ENCODE peak calls at places on chromosomes 4 and X, in four cellular contexts. S is coronary artery; H is effector memory CD4-positive, alpha-beta T cell; B is H1. E is an unnamed sample.

GRCh38 chr4:102616661-102617060 is 115.5 kb downstream of the NFKB1 start:
- DNase-seq in S (no peak), H (no peak), B (no peak), E (no peak)

GRCh38 chr4:147570616-147571015 is 46.6 kb upstream of the TMEM184C start:
- DNase-seq in H (no peak), S (no peak), B (no peak), E (no peak)

GRCh38 chrX:31397119-31397518 is 325.3 kb upstream of the FTHL17 start:
- DNase-seq in S (no peak), H (no peak), B (no peak), E (no peak)

GRCh38 chr4:26239796-26240195 is 81.0 kb upstream of the RBPJ start:
- DNase-seq in S (no peak), B (no peak), H (no peak), E (no peak)

GRCh38 chr4:60241886-60242285 is 958.2 kb upstream of the ADGRL3 start:
- DNase-seq in H (no peak), B (no peak), S (no peak), E (no peak)

GRCh38 chr4:39936565-39937418 is 40.9 kb downstream of the PDS5A start:
- DNase-seq in H (no peak), B (no peak), S (no peak), E (no peak)

GRCh38 chrX:41333744-41333993 is 293 bp upstream of the DDX3X start:
- DNase-seq in B (no peak), S (no peak), H (peak), E (no peak)

GRCh38 chrX:70444326-70445196 is at the start of gene DLG3:
- DNase-seq in S (no peak), B (peak), H (no peak), E (peak)

GRCh38 chr4:183838987-183839712 is 66.0 kb upstream of the STOX2 start:
- DNase-seq in B (no peak), S (no peak), H (no peak), E (no peak)

GRCh38 chr4:142846729-142847606 is 867 bp upstream of the INPP4B start:
- DNase-seq in S (no peak), B (peak), H (peak), E (peak)

GRCh38 chrX:130190801-130191200 is 19.0 kb downstream of the RAB33A start:
- DNase-seq in H (no peak), S (no peak), B (no peak), E (no peak)

GRCh38 chr4:1608196-1608820 is 75.8 kb downstream of the FAM53A start:
- DNase-seq in B (no peak), S (no peak), H (no peak), E (no peak)

GRCh38 chr4:129167640-129168260 is 71.8 kb downstream of the C4orf33 start:
- DNase-seq in S (no peak), B (peak), H (no peak), E (no peak)

GRCh38 chrX:48613502-48614160 is 16.3 kb downstream of the WDR13 start:
- DNase-seq in S (no peak), H (no peak), B (no peak), E (no peak)

GRCh38 chr4:184645904-184646610 is 3.2 kb downstream of the CASP3 start:
- DNase-seq in S (no peak), H (no peak), B (no peak), E (no peak)

GRCh38 chrX:1496076-1496475 is 40.9 kb downstream of the P2RY8 start:
- DNase-seq in S (no peak), B (no peak), H (no peak), E (no peak)

GRCh38 chr4:152689615-152690501 is 10.1 kb upstream of the TMEM154 start:
- DNase-seq in S (no peak), H (no peak), B (no peak), E (no peak)

GRCh38 chr4:16259531-16260246 is 33.4 kb upstream of the TAPT1 start:
- DNase-seq in H (no peak), B (no peak), S (no peak), E (no peak)

GRCh38 chrX:16320765-16321355 is 153.6 kb downstream of the MAGEB17 start:
- DNase-seq in B (no peak), S (no peak), H (no peak), E (no peak)

GRCh38 chr4:186596346-186596745 is 41.0 kb upstream of the MTNR1A start:
- DNase-seq in B (no peak), S (no peak), H (no peak), E (no peak)

GRCh38 chr4:1493540-1494287 is 87.5 kb upstream of the NKX1-1 start:
- DNase-seq in H (no peak), B (no peak), S (no peak), E (no peak)

GRCh38 chrX:130170752-130171445 is 863 bp upstream of the RAB33A start:
- DNase-seq in H (peak), S (no peak), B (peak), E (peak)

GRCh38 chr4:101938836-101939235 is 148.3 kb downstream of the BANK1 start:
- DNase-seq in S (no peak), B (no peak), H (no peak), E (no peak)

DNA sequence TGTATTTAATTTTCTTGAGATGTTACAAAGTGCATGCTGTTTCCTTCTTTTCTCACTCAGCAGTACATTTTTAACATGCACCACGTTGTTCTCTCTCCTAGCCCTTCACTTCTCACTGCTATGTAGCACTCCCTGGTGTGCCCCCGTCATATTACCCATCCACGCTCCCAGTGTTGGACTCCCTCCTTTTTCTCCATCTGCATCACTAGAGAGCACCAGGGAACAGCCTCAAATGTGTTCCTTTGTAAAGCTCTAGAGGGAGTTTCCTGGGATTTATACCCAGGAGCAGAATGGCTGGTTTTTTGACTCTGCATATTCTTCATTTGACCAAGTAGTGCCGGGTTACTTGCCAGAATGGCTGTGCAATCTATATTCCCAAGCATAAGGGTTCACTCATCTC is 240.3 kb upstream of the ANXA3 start:
- DNase-seq in H (no peak), B (no peak), S (no peak), E (no peak)
- H3K27ac ChIP-seq in H (no peak), B (no peak), S (no peak), E (no peak)

GRCh38 chr4:80201326-80202151 is 4.2 kb downstream of the PRDM8 start:
- DNase-seq in S (no peak), B (peak), H (peak), E (no peak)

GRCh38 chr4:80199947-80200346 is 2.6 kb downstream of the PRDM8 start:
- DNase-seq in B (no peak), H (no peak), S (no peak), E (no peak)

GRCh38 chr4:80202190-80202711 is 4.9 kb downstream of the PRDM8 start:
- DNase-seq in H (peak), S (peak), B (peak), E (peak)

GRCh38 chr4:80204433-80204832 is 7.1 kb downstream of the PRDM8 start:
- DNase-seq in S (no peak), B (no peak), H (no peak), E (no peak)

DNA sequence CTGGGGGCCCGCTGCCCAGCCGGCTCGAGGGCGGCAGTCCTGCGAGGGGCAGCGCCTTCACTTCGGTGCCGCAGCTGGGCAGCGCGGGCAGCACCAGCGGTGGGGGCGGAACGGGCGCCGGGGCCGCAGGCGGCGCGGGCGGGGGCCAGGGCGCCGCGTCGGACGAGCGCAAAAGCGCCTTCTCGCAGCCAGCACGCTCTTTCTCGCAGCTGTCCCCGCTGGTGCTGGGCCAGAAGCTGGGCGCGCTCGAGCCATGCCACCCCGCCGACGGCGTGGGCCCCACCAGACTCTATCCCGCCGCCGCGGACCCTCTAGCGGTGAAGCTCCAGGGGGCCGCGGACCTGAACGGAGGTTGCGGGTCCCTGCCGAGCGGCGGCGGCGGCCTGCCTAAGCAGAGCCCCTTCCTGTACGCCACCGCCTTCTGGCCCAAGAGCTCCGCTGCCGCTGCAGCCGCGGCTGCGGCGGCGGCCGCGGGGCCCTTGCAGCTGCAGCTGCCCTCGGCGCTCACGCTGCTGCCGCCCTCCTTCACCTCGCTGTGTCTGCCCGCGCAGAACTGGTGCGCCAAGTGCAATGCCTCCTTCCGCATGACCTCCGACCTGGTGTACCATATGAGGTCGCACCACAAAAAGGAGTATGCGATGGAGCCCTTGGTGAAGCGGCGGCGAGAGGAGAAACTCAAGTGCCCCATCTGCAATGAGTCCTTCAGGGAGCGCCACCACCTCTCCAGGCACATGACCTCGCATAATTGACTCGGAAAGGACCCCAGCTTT is 5.7 kb downstream of the PRDM8 start:
- DNase-seq in S (no peak), H (peak), B (peak), E (peak)
- H3K27ac ChIP-seq in S (peak), H (peak), B (no peak), E (peak)

GRCh38 chrX:17633546-17633945 is 103.7 kb upstream of the SCML1 start:
- DNase-seq in B (no peak), H (no peak), S (no peak), E (no peak)

GRCh38 chrX:17635231-17635630 is 102.1 kb upstream of the SCML1 start:
- DNase-seq in B (peak), S (no peak), H (no peak), E (no peak)

GRCh38 chrX:17631647-17632046 is 105.6 kb upstream of the SCML1 start:
- DNase-seq in S (no peak), B (no peak), H (no peak), E (no peak)

GRCh38 chrX:17634542-17635207 is 102.6 kb upstream of the SCML1 start:
- DNase-seq in H (no peak), B (no peak), S (no peak), E (no peak)

GRCh38 chrX:17632942-17633341 is 104.4 kb upstream of the SCML1 start:
- DNase-seq in B (no peak), H (no peak), S (no peak), E (no peak)
- H3K27ac ChIP-seq in B (no peak), H (no peak), S (peak), E (no peak)

GRCh38 chr4:169184236-169184635 is 86.5 kb downstream of the SH3RF1 start:
- DNase-seq in B (no peak), S (no peak), H (no peak), E (no peak)
- H3K27ac ChIP-seq in B (no peak), S (no peak), H (no peak), E (no peak)

GRCh38 chr4:182018691-182019090 is 224.5 kb upstream of the TENM3 start:
- DNase-seq in S (no peak), B (no peak), H (no peak), E (no peak)
- H3K27ac ChIP-seq in S (no peak), B (no peak), H (no peak), E (no peak)

GRCh38 chrX:110061138-110061537 is 58.2 kb downstream of the TMEM164 start:
- DNase-seq in H (no peak), S (no peak), B (no peak), E (peak)

GRCh38 chrX:110070970-110071369 is 68.1 kb downstream of the TMEM164 start:
- DNase-seq in B (no peak), H (no peak), S (no peak), E (no peak)

GRCh38 chrX:110062919-110063318 is 60.0 kb downstream of the TMEM164 start:
- DNase-seq in H (no peak), S (no peak), B (no peak), E (no peak)

DNA sequence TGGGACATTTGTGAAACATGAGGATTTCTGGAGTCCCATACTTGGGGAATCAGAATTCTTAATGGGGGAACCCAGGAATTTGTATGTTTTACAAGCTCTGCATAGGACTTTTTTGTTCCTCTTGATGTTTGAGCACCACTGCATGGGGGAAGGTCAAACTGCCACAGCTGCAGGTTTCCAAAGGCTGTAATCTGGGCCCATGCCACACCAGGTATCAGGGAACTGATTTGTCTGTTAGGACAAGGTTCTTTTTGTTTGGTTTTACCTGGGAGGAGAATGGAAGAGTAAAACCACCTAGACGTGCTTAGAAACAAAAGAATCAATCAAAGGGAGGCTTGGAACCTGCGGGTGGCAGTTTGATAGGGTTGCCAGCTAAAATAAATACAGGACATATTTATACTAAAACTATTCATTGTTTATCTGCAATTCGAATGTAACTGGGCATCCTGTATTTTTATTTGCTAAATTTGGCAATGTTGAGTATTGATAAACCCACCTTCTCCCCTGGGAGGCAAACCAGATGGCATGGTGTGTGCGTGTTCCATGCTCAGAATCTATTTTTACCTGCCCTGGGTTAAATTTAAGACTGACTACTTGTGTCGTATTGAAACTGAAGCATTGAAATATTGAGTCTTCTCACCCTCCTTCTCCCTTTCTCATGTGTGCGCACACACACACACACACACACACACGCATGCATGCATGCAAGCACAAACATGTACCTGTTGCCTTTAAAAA is 63.7 kb downstream of the TMEM164 start:
- DNase-seq in B (no peak), H (no peak), S (no peak), E (no peak)
- H3K27ac ChIP-seq in B (no peak), H (no peak), S (no peak), E (no peak)

DNA sequence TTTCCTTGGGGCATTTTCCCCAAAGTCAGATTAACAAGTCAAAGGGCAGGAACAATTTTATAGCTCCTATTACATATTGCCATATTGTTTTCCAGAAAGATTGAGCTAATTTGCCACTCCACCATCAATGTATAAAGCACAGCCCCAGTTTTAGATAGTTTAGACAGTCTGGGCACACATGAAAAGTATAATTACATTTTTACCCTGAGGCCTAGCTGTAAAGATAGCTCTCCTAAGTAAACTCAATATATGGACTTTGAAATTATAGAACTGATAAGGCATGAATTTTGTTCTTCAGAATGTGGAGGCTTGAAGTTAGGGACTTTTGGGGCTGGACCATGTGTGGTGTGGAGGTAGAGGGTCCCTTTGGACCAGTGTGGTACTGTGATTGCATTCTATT is 166.0 kb downstream of the FHIP1A start:
- DNase-seq in H (no peak), S (no peak), B (no peak), E (no peak)
- H3K27ac ChIP-seq in H (no peak), S (no peak), B (no peak), E (no peak)

GRCh38 chrX:115559672-115560071 is 1.3 kb upstream of the PLS3 start:
- DNase-seq in B (no peak), S (no peak), H (no peak), E (no peak)

GRCh38 chrX:115560978-115561604 is at the start of gene PLS3:
- DNase-seq in B (peak), H (no peak), S (peak), E (peak)

GRCh38 chrX:115561605-115562491 is 874 bp downstream of the PLS3 start:
- DNase-seq in S (peak), B (peak), H (no peak), E (peak)

GRCh38 chrX:115562492-115562872 is 1.5 kb downstream of the PLS3 start:
- DNase-seq in B (no peak), H (no peak), S (no peak), E (no peak)

DNA sequence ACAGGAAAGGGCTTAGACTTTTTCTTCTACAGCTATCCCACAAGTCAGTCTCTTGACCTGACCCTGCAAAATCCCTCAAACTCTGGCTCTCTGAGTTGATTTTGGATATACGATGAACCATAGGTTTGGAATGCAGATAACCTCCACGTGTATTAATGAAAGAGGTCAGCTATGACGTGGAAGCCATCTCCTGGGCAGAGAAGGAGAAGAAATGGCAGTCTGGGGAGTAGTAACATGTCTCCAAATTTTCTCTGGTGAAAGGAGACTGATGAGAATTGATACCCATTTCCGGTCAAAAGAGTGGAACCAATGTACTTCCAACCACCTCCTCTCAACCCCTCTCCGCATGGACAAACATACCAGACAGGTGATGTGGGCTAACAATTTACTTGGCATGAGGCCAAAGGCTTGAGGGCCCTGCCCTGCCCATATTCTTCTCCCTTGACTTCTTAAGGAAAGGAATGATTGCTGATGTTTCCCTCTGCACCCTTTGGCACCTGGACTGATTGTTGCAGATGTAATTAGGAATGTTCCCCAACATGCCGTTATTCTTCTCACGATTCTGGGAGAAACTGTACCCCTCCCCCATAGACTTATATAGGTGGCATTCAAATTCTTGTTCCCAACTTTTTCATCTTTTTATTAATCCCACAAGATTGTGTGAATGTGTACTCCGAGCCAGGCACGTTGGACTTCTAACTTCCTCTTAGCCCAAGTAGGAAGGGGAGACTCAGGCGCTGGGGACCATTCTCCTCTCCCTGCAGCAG is 580 bp upstream of the PLS3 start:
- DNase-seq in S (no peak), H (no peak), B (no peak), E (no peak)
- H3K27ac ChIP-seq in S (peak), H (no peak), B (no peak), E (peak)

DNA sequence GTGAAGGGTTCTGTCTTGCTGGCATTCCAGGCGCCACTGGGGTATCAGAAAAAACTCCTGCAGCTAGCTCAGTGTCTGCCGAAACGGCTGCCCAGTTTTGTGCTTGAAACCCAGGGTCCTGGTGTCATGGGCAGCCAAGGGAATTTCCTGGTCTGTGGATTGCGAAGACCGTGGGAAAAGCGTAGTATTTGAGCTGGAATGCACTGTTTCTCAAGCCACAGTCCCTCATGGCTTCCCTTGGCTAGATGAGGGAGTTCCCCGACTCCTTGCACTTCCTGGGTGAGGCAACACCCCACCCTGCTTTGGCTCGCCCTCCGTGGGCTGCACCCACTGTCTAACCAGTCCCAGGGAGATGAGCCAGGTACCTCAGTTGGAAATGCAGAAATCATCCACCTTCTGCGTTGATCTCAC is 40.1 kb downstream of the NOP14 start:
- DNase-seq in B (no peak), S (peak), H (no peak), E (no peak)
- H3K27ac ChIP-seq in B (peak), S (no peak), H (peak), E (no peak)